ENCODE peak calls at places on chromosomes 1 and 21, in five cellular contexts. One of them, this sample, is unnamed.

GRCh38 chr1:160219062-160219929 is 14.1 kb downstream of the PEA15 start:
- DNase-seq in HS-27A: peak; percentile 14
- DNase-seq in tibial artery: peak; percentile 55
- DNase-seq in CD8-positive, alpha-beta memory T cell: no peak
- DNase-seq in stromal cell of bone marrow: peak; percentile 65
- DNase-seq in this sample: no peak

GRCh38 chr1:182015360-182015759 is 46.2 kb downstream of the ZNF648 start:
- DNase-seq in HS-27A: no peak
- DNase-seq in tibial artery: no peak
- DNase-seq in CD8-positive, alpha-beta memory T cell: no peak
- DNase-seq in stromal cell of bone marrow: no peak
- DNase-seq in this sample: no peak

GRCh38 chr1:162062542-162063015 is 6.9 kb upstream of the NOS1AP start:
- DNase-seq in HS-27A: no peak
- DNase-seq in tibial artery: no peak
- DNase-seq in CD8-positive, alpha-beta memory T cell: no peak
- DNase-seq in stromal cell of bone marrow: no peak
- DNase-seq in this sample: no peak

GRCh38 chr21:39564200-39564599 is 48.5 kb upstream of the B3GALT5 start:
- DNase-seq in HS-27A: no peak
- DNase-seq in tibial artery: no peak
- DNase-seq in CD8-positive, alpha-beta memory T cell: no peak
- DNase-seq in stromal cell of bone marrow: no peak
- DNase-seq in this sample: no peak

GRCh38 chr1:28437924-28438699 is 67.7 kb upstream of the RCC1 start:
- DNase-seq in HS-27A: peak; percentile 98
- DNase-seq in tibial artery: peak; percentile 83
- DNase-seq in CD8-positive, alpha-beta memory T cell: no peak
- DNase-seq in stromal cell of bone marrow: peak; percentile 97
- DNase-seq in this sample: no peak

GRCh38 chr1:190344454-190344853 is 133.2 kb downstream of the BRINP3 start:
- DNase-seq in HS-27A: no peak
- DNase-seq in tibial artery: no peak
- DNase-seq in CD8-positive, alpha-beta memory T cell: no peak
- DNase-seq in stromal cell of bone marrow: no peak
- DNase-seq in this sample: no peak

GRCh38 chr1:15014521-15014920 is 139.0 kb upstream of the TMEM51 start:
- DNase-seq in HS-27A: no peak
- DNase-seq in tibial artery: no peak
- DNase-seq in CD8-positive, alpha-beta memory T cell: no peak
- DNase-seq in stromal cell of bone marrow: no peak
- DNase-seq in this sample: no peak

GRCh38 chr1:5744911-5745431 is 247.3 kb downstream of the NPHP4 start:
- DNase-seq in HS-27A: no peak
- DNase-seq in tibial artery: no peak
- DNase-seq in CD8-positive, alpha-beta memory T cell: no peak
- DNase-seq in stromal cell of bone marrow: no peak
- DNase-seq in this sample: no peak

GRCh38 chr1:203200059-203200553 is 13.6 kb upstream of the CHI3L1 start:
- DNase-seq in HS-27A: no peak
- DNase-seq in tibial artery: peak; percentile 50
- DNase-seq in CD8-positive, alpha-beta memory T cell: no peak
- DNase-seq in stromal cell of bone marrow: peak; percentile 95
- DNase-seq in this sample: no peak

GRCh38 chr1:28290851-28291250 is 31.5 kb downstream of the SESN2 start:
- DNase-seq in HS-27A: no peak
- DNase-seq in tibial artery: no peak
- DNase-seq in CD8-positive, alpha-beta memory T cell: no peak
- DNase-seq in stromal cell of bone marrow: no peak
- DNase-seq in this sample: no peak

GRCh38 chr1:33007190-33008050 is 29.3 kb downstream of the AK2 start:
- DNase-seq in HS-27A: peak; percentile 64
- DNase-seq in tibial artery: peak; percentile 67
- DNase-seq in CD8-positive, alpha-beta memory T cell: no peak
- DNase-seq in stromal cell of bone marrow: peak; percentile 93
- DNase-seq in this sample: no peak

GRCh38 chr1:214500349-214501055 is 50.9 kb downstream of the PTPN14 start:
- DNase-seq in HS-27A: no peak
- DNase-seq in tibial artery: no peak
- DNase-seq in CD8-positive, alpha-beta memory T cell: no peak
- DNase-seq in stromal cell of bone marrow: no peak
- DNase-seq in this sample: no peak

GRCh38 chr21:41802185-41802584 is 35.3 kb upstream of the RIPK4 start:
- DNase-seq in HS-27A: no peak
- DNase-seq in tibial artery: no peak
- DNase-seq in CD8-positive, alpha-beta memory T cell: no peak
- DNase-seq in stromal cell of bone marrow: no peak
- DNase-seq in this sample: no peak

GRCh38 chr1:43861337-43861736 is 72.3 kb upstream of the ARTN start:
- DNase-seq in HS-27A: no peak
- DNase-seq in tibial artery: no peak
- DNase-seq in CD8-positive, alpha-beta memory T cell: no peak
- DNase-seq in stromal cell of bone marrow: no peak
- DNase-seq in this sample: no peak

GRCh38 chr1:179083533-179083932 is 1.7 kb downstream of the TOR3A start:
- DNase-seq in HS-27A: no peak
- DNase-seq in tibial artery: no peak
- DNase-seq in CD8-positive, alpha-beta memory T cell: no peak
- DNase-seq in stromal cell of bone marrow: no peak
- DNase-seq in this sample: no peak

GRCh38 chr1:156750191-156750931 is 1.1 kb downstream of the HDGF start:
- DNase-seq in HS-27A: no peak
- DNase-seq in tibial artery: no peak
- DNase-seq in CD8-positive, alpha-beta memory T cell: no peak
- DNase-seq in stromal cell of bone marrow: no peak
- DNase-seq in this sample: no peak

GRCh38 chr1:41719590-41719989 is 199.1 kb downstream of the HIVEP3 start:
- DNase-seq in HS-27A: no peak
- DNase-seq in tibial artery: no peak
- DNase-seq in CD8-positive, alpha-beta memory T cell: no peak
- DNase-seq in stromal cell of bone marrow: no peak
- DNase-seq in this sample: no peak

GRCh38 chr1:89121641-89122040 is 4.3 kb downstream of the GBP2 start:
- DNase-seq in HS-27A: no peak
- DNase-seq in tibial artery: no peak
- DNase-seq in CD8-positive, alpha-beta memory T cell: no peak
- DNase-seq in stromal cell of bone marrow: no peak
- DNase-seq in this sample: no peak

GRCh38 chr1:248788327-248788726 is 32.8 kb upstream of the LYPD8 start:
- DNase-seq in HS-27A: no peak
- DNase-seq in tibial artery: no peak
- DNase-seq in CD8-positive, alpha-beta memory T cell: no peak
- DNase-seq in stromal cell of bone marrow: no peak
- DNase-seq in this sample: no peak

GRCh38 chr1:226628624-226629155 is 80.1 kb downstream of the STUM start:
- DNase-seq in HS-27A: no peak
- DNase-seq in tibial artery: peak; percentile 16
- DNase-seq in CD8-positive, alpha-beta memory T cell: no peak
- DNase-seq in stromal cell of bone marrow: no peak
- DNase-seq in this sample: no peak

GRCh38 chr1:230798491-230798890 is 51.3 kb downstream of the CAPN9 start:
- DNase-seq in HS-27A: no peak
- DNase-seq in tibial artery: no peak
- DNase-seq in CD8-positive, alpha-beta memory T cell: no peak
- DNase-seq in stromal cell of bone marrow: no peak
- DNase-seq in this sample: no peak

GRCh38 chr1:199312626-199313025 is 673.8 kb downstream of the PTPRC start:
- DNase-seq in HS-27A: no peak
- DNase-seq in tibial artery: no peak
- DNase-seq in CD8-positive, alpha-beta memory T cell: no peak
- DNase-seq in stromal cell of bone marrow: no peak
- DNase-seq in this sample: no peak

GRCh38 chr21:42830456-42831455 is 48.6 kb downstream of the WDR4 start:
- DNase-seq in HS-27A: no peak
- DNase-seq in tibial artery: no peak
- DNase-seq in CD8-positive, alpha-beta memory T cell: no peak
- DNase-seq in stromal cell of bone marrow: no peak
- DNase-seq in this sample: no peak

GRCh38 chr21:42820513-42821465 is 58.5 kb downstream of the WDR4 start:
- DNase-seq in HS-27A: no peak
- DNase-seq in tibial artery: no peak
- DNase-seq in CD8-positive, alpha-beta memory T cell: no peak
- DNase-seq in stromal cell of bone marrow: no peak
- DNase-seq in this sample: no peak